ENCODE peak calls at places on chromosomes 4 and X, in four cellular contexts. H, E, Z and P are unnamed samples.

GRCh38 chr4:24236532-24236931 is 346.7 kb upstream of the PPARGC1A start:
- DNase-seq in H (no peak), E (no peak), Z (no peak), P (no peak)

GRCh38 chr4:186807809-186808634 is 84.4 kb upstream of the FAT1 start:
- DNase-seq in H (no peak), E (no peak), Z (no peak), P (no peak)

GRCh38 chrX:12825801-12826200 is 34.6 kb downstream of the PRPS2 start:
- DNase-seq in H (no peak), E (peak), Z (no peak), P (no peak)

GRCh38 chr4:185895866-185896265 is 83.9 kb upstream of the SORBS2 start:
- DNase-seq in H (no peak), E (no peak), Z (no peak), P (no peak)

GRCh38 chr4:73311428-73311827 is 52.8 kb upstream of the ANKRD17 start:
- DNase-seq in H (peak), E (peak), Z (no peak), P (no peak)

GRCh38 chr4:78625073-78625472 is 73.5 kb downstream of the ANXA3 start:
- DNase-seq in H (no peak), E (no peak), Z (no peak), P (no peak)

GRCh38 chr4:118968006-118968405 is 79.4 kb downstream of the SYNPO2 start:
- DNase-seq in H (no peak), E (no peak), Z (no peak), P (no peak)

GRCh38 chr4:182642831-182643230 is 274.4 kb downstream of the DCTD start:
- DNase-seq in H (peak), E (no peak), Z (no peak), P (no peak)

GRCh38 chr4:21476753-21477152 is 471.8 kb downstream of the KCNIP4 start:
- DNase-seq in H (peak), E (no peak), Z (no peak), P (no peak)

GRCh38 chr4:89994176-89994873 is 99.7 kb downstream of the MMRN1 start:
- DNase-seq in H (peak), E (no peak), Z (no peak), P (no peak)

GRCh38 chr4:142551513-142552280 is 294.4 kb downstream of the INPP4B start:
- DNase-seq in H (no peak), E (no peak), Z (no peak), P (no peak)

GRCh38 chr4:38590017-38590416 is 74.0 kb upstream of the KLF3 start:
- DNase-seq in H (no peak), E (no peak), Z (no peak), P (no peak)

GRCh38 chrX:2692221-2693122 is 1.4 kb downstream of the CD99 start:
- DNase-seq in H (no peak), E (no peak), Z (no peak), P (peak)

GRCh38 chr4:2924765-2925301 is 38.4 kb downstream of the NOP14 start:
- DNase-seq in H (no peak), E (no peak), Z (no peak), P (no peak)
- TF ChIP-seq TCF7L2 in H (no peak), E (no peak), Z (no peak), P (no peak)

DNA sequence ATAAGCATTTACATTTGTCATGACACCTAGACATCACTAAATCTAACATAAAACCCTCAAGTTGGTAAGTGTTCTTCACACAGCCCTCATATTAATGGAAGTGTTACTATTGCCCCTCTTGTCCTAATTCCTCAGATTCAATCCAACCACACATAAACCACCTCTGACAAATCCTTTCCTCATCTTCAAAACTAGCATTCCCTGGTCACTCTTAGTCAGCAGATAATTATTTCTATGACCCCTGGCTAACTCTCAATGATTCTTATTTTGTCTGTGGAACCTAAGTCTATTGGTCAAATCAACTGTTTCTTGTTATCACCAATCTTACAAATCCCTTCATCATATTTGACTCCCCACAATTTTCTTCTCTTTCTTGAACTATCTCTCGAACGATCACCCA is 168.6 kb downstream of the PPP3CA start:
- DNase-seq in H (no peak), E (no peak), Z (no peak), P (no peak)
- TF ChIP-seq TCF7L2 in H (no peak), E (no peak), Z (no peak), P (no peak)

DNA sequence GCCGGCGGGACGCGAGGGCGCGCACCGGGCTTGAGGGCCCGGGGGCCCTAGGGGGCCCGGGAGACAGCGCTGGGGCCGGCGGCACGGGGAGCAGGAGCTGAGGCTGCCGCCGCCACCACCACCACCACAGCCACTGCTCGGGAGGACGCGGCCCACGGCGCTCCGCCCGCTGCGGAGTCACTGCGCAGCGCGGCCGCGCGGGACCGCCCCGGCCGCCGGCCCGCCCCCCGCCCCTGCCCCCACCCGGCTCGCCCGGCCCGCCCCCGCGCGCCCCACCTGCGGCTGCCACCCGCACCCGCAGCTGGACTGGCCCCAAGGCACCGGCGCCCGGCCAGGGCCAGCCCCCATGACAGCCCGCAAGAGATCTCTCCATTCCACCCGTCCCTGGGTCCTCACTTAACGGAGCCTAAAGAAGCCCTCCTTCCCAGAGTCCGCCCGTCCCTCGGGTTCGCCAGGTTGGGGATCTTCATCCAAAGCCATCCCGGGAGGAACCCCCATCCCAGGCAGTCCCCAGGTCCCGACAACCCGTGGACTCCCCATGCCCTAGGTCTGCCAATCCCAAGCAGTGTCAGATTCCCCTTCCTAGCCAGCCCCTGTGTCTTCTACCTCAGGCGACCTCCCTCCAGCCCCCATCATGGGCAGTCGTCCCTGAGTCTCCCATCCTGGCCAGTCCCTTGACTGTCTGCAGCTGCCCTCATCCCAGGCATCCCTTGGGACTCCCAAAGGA is 40.0 kb upstream of the IQSEC2 start:
- DNase-seq in H (no peak), E (no peak), Z (no peak), P (no peak)
- TF ChIP-seq TCF7L2 in H (no peak), E (no peak), Z (no peak), P (no peak)

DNA sequence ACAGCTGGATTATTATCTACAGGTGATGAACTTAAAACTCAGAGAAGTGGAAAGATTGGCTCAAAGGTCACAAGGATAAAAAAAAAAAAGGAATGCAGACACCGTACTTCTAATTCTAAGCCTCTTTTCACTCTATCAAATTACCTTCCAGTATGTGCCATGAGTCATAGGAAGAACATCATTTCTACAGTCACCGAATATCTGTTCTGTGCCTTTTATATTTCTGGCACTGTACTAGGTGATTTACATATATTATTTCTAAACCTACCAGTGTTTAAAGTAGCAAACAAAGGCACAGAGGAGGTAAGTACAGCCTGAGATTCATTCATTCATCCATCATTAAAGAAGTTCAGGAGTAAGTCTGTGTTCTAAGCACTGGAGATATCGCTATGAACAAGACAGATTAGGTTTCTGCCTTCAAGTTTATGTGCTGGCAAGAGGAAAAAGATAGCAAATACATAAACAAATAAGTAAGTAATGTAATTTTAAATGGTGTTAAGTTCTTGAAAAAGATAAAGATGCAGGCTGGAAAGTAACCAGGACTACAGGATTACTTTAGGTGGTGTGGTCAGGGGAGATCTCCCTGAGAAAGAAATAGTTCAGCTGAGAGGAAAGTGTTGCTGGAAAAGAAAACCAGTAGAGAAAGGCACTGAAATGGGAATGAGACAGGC is 65.3 kb downstream of the PALLD start:
- DNase-seq in H (no peak), E (no peak), Z (no peak), P (no peak)
- TF ChIP-seq TCF7L2 in H (no peak), E (no peak), Z (no peak), P (no peak)

DNA sequence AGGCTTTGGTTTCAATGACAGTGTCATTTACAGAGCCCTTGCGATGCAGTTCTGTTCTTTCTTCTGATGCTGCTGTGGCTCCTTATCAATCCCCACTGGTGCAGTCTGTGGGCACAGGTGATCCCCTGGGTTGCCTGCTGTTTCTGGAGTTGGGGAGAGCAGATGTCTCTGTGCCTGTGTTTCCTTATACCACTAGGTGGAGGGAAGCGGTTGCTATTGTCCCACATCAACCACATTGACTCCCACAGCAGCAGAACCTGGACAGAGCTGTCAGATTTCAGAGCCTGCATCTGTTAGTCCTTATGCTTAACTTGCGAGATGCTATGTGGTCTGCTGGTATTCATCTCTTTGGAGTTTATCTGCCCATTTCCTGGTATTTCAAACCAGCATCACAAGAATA is 57.7 kb downstream of the NEIL3 start:
- DNase-seq in H (peak), E (no peak), Z (no peak), P (no peak)
- TF ChIP-seq TCF7L2 in H (no peak), E (no peak), Z (no peak), P (no peak)

DNA sequence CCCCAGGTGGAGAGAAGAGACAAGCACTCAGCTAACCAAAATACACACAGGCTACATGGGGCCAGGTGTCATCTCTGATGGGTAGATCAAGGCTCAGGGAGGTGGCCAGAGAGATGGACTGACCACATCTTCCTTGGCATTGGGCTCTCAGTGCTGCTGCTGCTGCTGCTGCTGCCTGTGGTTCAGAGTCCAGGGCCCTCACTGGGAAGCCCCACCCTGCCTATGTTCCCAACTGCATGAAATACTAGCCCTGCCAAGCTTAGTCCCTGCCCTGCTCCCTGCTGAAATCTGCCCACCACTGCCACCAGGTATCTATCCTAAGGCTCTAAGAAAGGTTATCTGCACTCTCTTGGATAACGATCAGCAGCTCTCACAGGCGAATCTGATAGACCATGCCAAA is 118.7 kb downstream of the EFHC2 start:
- DNase-seq in H (no peak), E (no peak), Z (no peak), P (no peak)
- TF ChIP-seq TCF7L2 in H (no peak), E (no peak), Z (no peak), P (no peak)

GRCh38 chr4:103934178-103934789 is 214.5 kb upstream of the TACR3 start:
- DNase-seq in H (peak), E (peak), Z (no peak), P (peak)
- TF ChIP-seq TCF7L2 in H (no peak), E (no peak), Z (no peak), P (no peak)